ENCODE peak calls at places on chromosomes 13 and 19, in four cellular contexts. Y is HCT116, P is A549, I is endothelial cell of umbilical vein. G is an unnamed sample.

GRCh38 chr13:83232626-83233025 is 649.6 kb downstream of the SLITRK1 start:
- DNase-seq in Y (no peak), P (no peak), I (no peak), G (no peak)

GRCh38 chr19:4971424-4971793 is 2.5 kb downstream of the KDM4B start:
- DNase-seq in Y (no peak), P (no peak), I (no peak), G (no peak)

GRCh38 chr19:2716722-2717637 is 4.2 kb downstream of the DIRAS1 start:
- DNase-seq in Y (no peak), P (no peak), I (no peak), G (no peak)

GRCh38 chr19:19342086-19343015 is 21.7 kb downstream of the MAU2 start:
- DNase-seq in Y (peak; percentile 26), P (peak; percentile 76), I (peak; percentile 43), G (peak; percentile 75)

GRCh38 chr13:80605743-80606142 is 264.8 kb upstream of the SPRY2 start:
- DNase-seq in Y (no peak), P (no peak), I (no peak), G (no peak)

GRCh38 chr19:1992759-1993260 is 22.7 kb downstream of the BTBD2 start:
- DNase-seq in Y (no peak), P (no peak), I (no peak), G (no peak)

GRCh38 chr19:46015080-46015960 is 7.5 kb downstream of the PGLYRP1 start:
- DNase-seq in Y (no peak), P (peak; percentile 72), I (peak; percentile 51), G (peak; percentile 14)

GRCh38 chr19:42501733-42502132 is 26.5 kb downstream of the CEACAM1 start:
- DNase-seq in Y (no peak), P (no peak), I (no peak), G (no peak)

GRCh38 chr13:59269476-59269875 is 894.3 kb downstream of the DIAPH3 start:
- DNase-seq in Y (no peak), P (no peak), I (no peak), G (no peak)

GRCh38 chr13:96533408-96533807 is 443.5 kb downstream of the HS6ST3 start:
- DNase-seq in Y (no peak), P (no peak), I (no peak), G (no peak)

GRCh38 chr19:45051929-45052579 is 13.2 kb downstream of the CLASRP start:
- DNase-seq in Y (no peak), P (no peak), I (no peak), G (no peak)

GRCh38 chr13:72507394-72508199 is 219.8 kb downstream of the MZT1 start:
- DNase-seq in Y (no peak), P (no peak), I (no peak), G (no peak)

GRCh38 chr19:14432817-14433453 is at the start of gene PKN1:
- DNase-seq in Y (no peak), P (peak; percentile 35), I (peak; percentile 21), G (peak; percentile 51)

GRCh38 chr13:73647417-73647816 is 486.8 kb downstream of the KLF12 start:
- DNase-seq in Y (no peak), P (no peak), I (no peak), G (no peak)

GRCh38 chr19:13693933-13694332 is 70.4 kb upstream of the MRI1 start:
- DNase-seq in Y (no peak), P (no peak), I (no peak), G (no peak)

GRCh38 chr13:76012091-76012721 is 376.1 kb downstream of the LMO7 start:
- DNase-seq in Y (no peak), P (no peak), I (no peak), G (no peak)

GRCh38 chr19:49932041-49932451 is 2.7 kb upstream of the NUP62 start:
- DNase-seq in Y (no peak), P (no peak), I (no peak), G (no peak)

GRCh38 chr19:49442793-49443365 is 1.6 kb upstream of the SLC17A7 start:
- DNase-seq in Y (peak; percentile 82), P (peak; percentile 96), I (peak; percentile 83), G (peak; percentile 67)

GRCh38 chr19:2345076-2345475 is 15.0 kb upstream of the TMPRSS9 start:
- DNase-seq in Y (no peak), P (no peak), I (no peak), G (no peak)

GRCh38 chr13:102693250-102693649 is 1.6 kb downstream of the METTL21C start:
- DNase-seq in Y (no peak), P (no peak), I (no peak), G (no peak)

GRCh38 chr13:39037880-39038568 is at the start of the genes NHLRC3 and PROSER1:
- DNase-seq in Y (peak; percentile 88), P (peak; percentile 15), I (peak; percentile 89), G (peak; percentile 95)

GRCh38 chr13:39035204-39035603 is 2.7 kb downstream of the PROSER1 start:
- DNase-seq in Y (no peak), P (no peak), I (peak; percentile 7), G (peak; percentile 33)

GRCh38 chr13:39037410-39037879 is 444 bp downstream of the PROSER1 start:
- DNase-seq in Y (no peak), P (no peak), I (no peak), G (no peak)

GRCh38 chr13:39035799-39036198 is 2.1 kb downstream of the PROSER1 start:
- DNase-seq in Y (no peak), P (no peak), I (peak; percentile 9), G (no peak)

DNA sequence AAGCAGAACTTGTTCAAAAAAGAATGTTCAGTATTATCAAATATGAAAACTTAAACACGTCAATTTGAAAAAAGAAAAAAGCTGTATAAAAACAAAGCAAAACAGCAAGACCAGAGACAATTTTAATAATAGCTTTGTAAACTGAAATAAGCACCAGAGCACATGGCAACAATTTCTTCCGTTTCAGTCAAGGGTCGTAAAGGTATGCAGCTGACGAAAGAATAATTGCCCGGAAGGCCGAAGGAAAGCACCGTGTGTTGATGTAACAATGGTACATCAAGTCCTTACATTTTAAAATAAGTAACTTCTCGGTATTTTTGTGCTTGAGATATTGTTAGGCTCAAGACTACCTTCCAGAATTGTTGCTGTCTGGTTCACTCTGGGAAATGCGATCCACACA is 1.7 kb downstream of the PROSER1 start:
- DNase-seq in Y (no peak), P (no peak), I (no peak), G (peak; percentile 63)
- H3K4me3 ChIP-seq in Y (peak overlapping the region; percentile 89), P (peak overlapping the region; percentile 75), I (peak overlapping the region; percentile 75), G (peak overlapping the region; percentile 97)

DNA sequence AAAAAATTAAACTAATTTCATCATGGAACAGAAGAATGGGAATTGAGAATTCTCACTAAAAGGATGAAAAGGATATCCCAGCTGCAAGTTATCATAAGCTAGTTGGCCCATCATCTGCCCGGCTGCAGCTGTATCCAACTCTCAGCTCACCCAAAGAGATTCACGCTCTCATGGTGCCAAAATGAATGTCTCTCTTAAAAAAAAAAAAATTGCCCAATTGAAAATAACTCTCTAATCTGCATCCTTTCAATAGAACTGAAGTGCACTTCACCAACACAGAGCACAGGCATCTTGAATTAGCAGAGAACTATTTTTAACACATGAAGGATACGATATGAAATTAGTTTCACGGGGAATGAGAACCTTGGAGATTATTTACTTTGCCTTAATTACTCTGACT is 20.0 kb downstream of the ENOX1 start:
- DNase-seq in Y (no peak), P (no peak), I (no peak), G (no peak)
- TF ChIP-seq MAX in Y (no peak), P (no peak), I (no peak), G (no peak)

DNA sequence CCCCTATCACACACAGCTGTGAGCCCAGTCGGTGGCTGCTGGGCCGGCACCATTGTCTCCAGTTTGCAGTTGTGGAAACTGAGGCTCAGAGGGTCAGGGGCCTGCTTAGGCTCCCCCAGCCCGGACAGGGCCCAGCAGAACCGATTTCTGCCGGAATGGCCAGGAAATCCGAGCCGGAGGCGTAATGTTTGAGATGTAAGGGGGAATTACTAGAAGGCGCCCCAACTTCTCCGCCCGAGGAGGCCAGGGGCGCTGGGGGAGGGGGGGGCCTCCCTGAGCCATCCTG is 962 bp downstream of the KISS1R start:
- DNase-seq in Y (no peak), P (no peak), I (no peak), G (no peak)
- H3K4me3 ChIP-seq in Y (peak overlapping the region; percentile 67), P (peak overlapping the region; percentile 49), I (no peak overlapping the region), G (no peak overlapping the region)

GRCh38 chr19:23436944-23437343 is 41.7 kb upstream of the ZNF91 start:
- DNase-seq in Y (no peak), P (peak; percentile 10), I (no peak), G (peak; percentile 29)

GRCh38 chr19:23437901-23438300 is 42.6 kb upstream of the ZNF91 start:
- DNase-seq in Y (no peak), P (no peak), I (no peak), G (no peak)

GRCh38 chr19:23440207-23440606 is 44.9 kb upstream of the ZNF91 start:
- DNase-seq in Y (no peak), P (peak; percentile 9), I (no peak), G (peak; percentile 31)

GRCh38 chr19:23439623-23440022 is 44.4 kb upstream of the ZNF91 start:
- DNase-seq in Y (no peak), P (no peak), I (no peak), G (peak; percentile 32)

DNA sequence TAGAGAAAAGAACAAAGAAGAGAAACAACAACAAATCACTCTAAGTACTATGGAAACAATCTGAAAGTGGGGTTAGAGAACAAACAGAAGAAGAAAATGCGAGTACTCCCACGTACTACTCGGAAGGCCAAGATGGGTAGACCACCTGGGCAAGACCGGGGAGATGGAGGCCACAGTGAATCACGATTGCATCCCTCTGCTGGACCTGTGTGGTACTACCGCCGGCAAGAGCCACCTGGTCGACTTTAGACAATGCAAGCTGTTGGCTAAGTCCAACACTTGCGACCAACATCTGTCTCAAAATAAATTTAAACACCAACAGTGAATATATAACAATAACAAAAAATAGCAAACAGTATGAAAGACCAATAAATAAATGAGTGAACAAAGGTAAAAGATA is 45.5 kb upstream of the ZNF91 start:
- DNase-seq in Y (no peak), P (peak; percentile 8), I (no peak), G (peak; percentile 40)
- TF ChIP-seq MAX in Y (no peak), P (no peak), I (no peak), G (no peak)

GRCh38 chr13:105894711-105895110 is 640.8 kb downstream of the EFNB2 start:
- DNase-seq in Y (no peak), P (no peak), I (no peak), G (no peak)

GRCh38 chr13:105897575-105897974 is 637.9 kb downstream of the EFNB2 start:
- DNase-seq in Y (no peak), P (no peak), I (no peak), G (no peak)
- H3K4me3 ChIP-seq in Y (no peak overlapping the region), P (no peak overlapping the region), I (no peak overlapping the region), G (no peak overlapping the region)

GRCh38 chr13:43058836-43059235 is 35.5 kb downstream of the DNAJC15 start:
- DNase-seq in Y (no peak), P (no peak), I (peak; percentile 56), G (no peak)
- TF ChIP-seq MAX in Y (no peak), P (no peak), I (no peak), G (no peak)

GRCh38 chr19:30168760-30169159 is 203.4 kb upstream of the ZNF536 start:
- DNase-seq in Y (no peak), P (no peak), I (no peak), G (no peak)
- H3K4me3 ChIP-seq in Y (no peak overlapping the region), P (no peak overlapping the region), I (no peak overlapping the region), G (no peak overlapping the region)

G was measured in NB4.